ENCODE peak calls at places on chromosomes 6 and 20, in six cellular contexts. U is upper lobe of left lung; R is AG09319; O is GM20000; L is CD4-positive, alpha-beta T cell; N is mesothelial cell of epicardium. G is an unnamed sample.

GRCh38 chr6:134420638-134421181 is 102.8 kb upstream of the SGK1 start:
- DNase-seq in U (no peak), L (no peak), N (no peak), R (no peak), O (no peak), G (no peak)

GRCh38 chr6:11714116-11714797 is 64.3 kb downstream of the ADTRP start:
- DNase-seq in U (no peak), O (peak; percentile 32), L (no peak), N (no peak), R (no peak), G (no peak)

GRCh38 chr6:71531006-71531405 is 242.4 kb downstream of the OGFRL1 start:
- DNase-seq in N (no peak), L (no peak), O (no peak), U (no peak), R (peak; percentile 61), G (no peak)

GRCh38 chr6:28167068-28167467 is 25.4 kb downstream of the ZKSCAN8 start:
- DNase-seq in N (no peak), R (peak; percentile 34), O (no peak), L (no peak), U (no peak), G (no peak)

GRCh38 chr20:8512003-8512402 is 379.9 kb downstream of the PLCB1 start:
- DNase-seq in L (no peak), N (no peak), R (no peak), O (no peak), U (no peak), G (no peak)

GRCh38 chr6:16322666-16323312 is 84.4 kb downstream of the GMPR start:
- DNase-seq in U (peak; percentile 64), O (peak; percentile 87), N (no peak), R (no peak), L (peak; percentile 71), G (no peak)

GRCh38 chr6:86192123-86192522 is 549.4 kb upstream of the SYNCRIP start:
- DNase-seq in L (no peak), R (no peak), O (peak; percentile 4), U (no peak), N (no peak), G (no peak)

GRCh38 chr6:37540390-37540789 is 40.7 kb upstream of the CCDC167 start:
- DNase-seq in N (no peak), O (no peak), L (no peak), R (no peak), U (no peak), G (no peak)

GRCh38 chr20:58619847-58620431 is 31.1 kb upstream of the STX16 start:
- DNase-seq in U (peak; percentile 19), L (no peak), N (no peak), O (no peak), R (no peak), G (no peak)

GRCh38 chr20:63969851-63970713 is at the start of gene ZNF512B:
- DNase-seq in N (peak; percentile 64), L (peak; percentile 71), O (peak; percentile 95), U (peak; percentile 92), R (no peak), G (peak; percentile 41)

GRCh38 chr20:3470208-3470626 is 601 bp upstream of the ATRN start:
- DNase-seq in R (no peak), N (no peak), U (no peak), O (no peak), L (no peak), G (no peak)

GRCh38 chr6:81697564-81697963 is 54.9 kb downstream of the TENT5A start:
- DNase-seq in N (no peak), R (no peak), U (no peak), O (no peak), L (no peak), G (no peak)

GRCh38 chr20:219290-220115 is 7.6 kb upstream of the DEFB129 start:
- DNase-seq in N (no peak), U (no peak), O (peak; percentile 8), L (no peak), R (no peak), G (no peak)

GRCh38 chr20:31835977-31836852 is 9.2 kb downstream of the FOXS1 start:
- DNase-seq in L (no peak), R (peak; percentile 67), N (no peak), U (peak; percentile 88), O (peak; percentile 67), G (peak; percentile 29)

GRCh38 chr20:51492167-51493092 is 50.1 kb downstream of the NFATC2 start:
- DNase-seq in R (no peak), O (no peak), N (peak; percentile 70), U (peak; percentile 91), L (no peak), G (no peak)

GRCh38 chr6:21664263-21665081 is 70.9 kb downstream of the SOX4 start:
- DNase-seq in L (no peak), O (peak; percentile 30), U (peak; percentile 86), N (peak; percentile 35), R (no peak), G (no peak)

GRCh38 chr20:23366384-23366783 is 4.4 kb downstream of the GZF1 start:
- DNase-seq in O (peak; percentile 62), N (no peak), U (no peak), R (no peak), L (no peak), G (no peak)

GRCh38 chr6:131688286-131688685 is 12.9 kb downstream of the OR2A4 start:
- DNase-seq in U (no peak), N (no peak), L (no peak), R (peak; percentile 22), O (peak; percentile 18), G (no peak)

GRCh38 chr20:3390759-3391500 is 16.5 kb downstream of the DNAAF9 start:
- DNase-seq in L (no peak), O (no peak), U (no peak), N (no peak), R (no peak), G (no peak)

GRCh38 chr6:156400487-156400886 is 376.7 kb upstream of the ARID1B start:
- DNase-seq in R (no peak), N (no peak), U (no peak), O (no peak), L (no peak), G (no peak)

GRCh38 chr6:52667572-52667971 is 3.3 kb upstream of the TMEM14A start:
- DNase-seq in O (peak; percentile 34), L (no peak), R (no peak), N (no peak), U (no peak), G (no peak)

GRCh38 chr20:58691773-58692578 is 624 bp upstream of the NPEPL1 start:
- DNase-seq in O (no peak), R (no peak), U (peak; percentile 58), L (peak; percentile 32), N (no peak), G (no peak)

GRCh38 chr20:22248052-22248667 is 336.2 kb downstream of the FOXA2 start:
- DNase-seq in L (no peak), N (no peak), R (no peak), U (no peak), O (peak; percentile 8), G (no peak)

GRCh38 chr6:118903134-118903533 is 9.2 kb downstream of the ASF1A start:
- DNase-seq in U (no peak), R (no peak), O (no peak), L (no peak), N (no peak), G (no peak)

GRCh38 chr6:118905851-118906250 is 11.9 kb downstream of the ASF1A start:
- DNase-seq in N (no peak), L (no peak), R (no peak), U (no peak), O (no peak), G (no peak)

GRCh38 chr6:118902731-118903130 is 8.8 kb downstream of the ASF1A start:
- DNase-seq in U (no peak), R (no peak), N (no peak), L (no peak), O (no peak), G (no peak)

GRCh38 chr6:118905084-118905483 is 11.1 kb downstream of the ASF1A start:
- DNase-seq in O (no peak), R (no peak), U (no peak), N (no peak), L (no peak), G (no peak)

DNA sequence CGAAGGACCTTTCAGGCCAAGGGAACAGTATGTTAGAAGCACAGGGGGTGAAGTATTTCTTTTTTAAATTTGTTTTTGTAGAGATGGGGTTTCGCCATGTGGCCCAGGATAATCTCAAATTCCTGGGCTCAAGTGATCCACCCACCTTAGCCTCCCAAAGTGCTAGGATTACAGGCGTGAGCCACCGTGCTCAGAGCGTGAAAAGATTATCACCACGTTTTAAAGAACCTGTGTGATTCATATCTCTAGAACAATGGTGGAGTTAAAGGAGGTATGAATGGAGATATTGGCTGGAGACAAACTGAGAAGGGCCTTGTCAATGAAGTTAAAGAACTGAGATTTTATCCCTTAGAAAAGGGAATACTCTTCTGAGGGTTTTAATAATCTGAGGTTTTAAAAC is 9.7 kb downstream of the ASF1A start:
- DNase-seq in U (no peak), R (no peak), N (no peak), L (no peak), O (no peak), G (no peak)
- TF ChIP-seq CTCF in U (no peak), R (no peak), N (no peak), L (no peak), O (no peak), G (no peak)

GRCh38 chr6:87473419-87473903 is 687 bp downstream of the SLC35A1 start:
- DNase-seq in N (no peak), L (no peak), O (peak; percentile 30), U (no peak), R (peak; percentile 11), G (no peak)

GRCh38 chr6:87472525-87473418 is at the start of gene SLC35A1:
- DNase-seq in U (peak; percentile 98), O (peak; percentile 90), L (peak; percentile 86), R (peak; percentile 32), N (peak; percentile 67), G (peak; percentile 88)
- TF ChIP-seq CTCF in U (peak; percentile 32), O (no peak), L (no peak), R (no peak), N (peak; percentile 37), G (no peak)

GRCh38 chr6:110761371-110761770 is 53.9 kb downstream of the CDK19 start:
- DNase-seq in R (no peak), L (no peak), N (no peak), O (no peak), U (no peak), G (no peak)
- TF ChIP-seq CTCF in R (no peak), L (no peak), N (no peak), O (no peak), U (no peak), G (no peak)

GRCh38 chr6:148269386-148269785 is 73.3 kb upstream of the SASH1 start:
- DNase-seq in O (no peak), R (no peak), N (no peak), L (no peak), U (no peak), G (no peak)

GRCh38 chr6:148272084-148272483 is 70.6 kb upstream of the SASH1 start:
- DNase-seq in R (peak; percentile 89), U (no peak), O (no peak), L (no peak), N (no peak), G (no peak)

GRCh38 chr6:148272597-148272996 is 70.0 kb upstream of the SASH1 start:
- DNase-seq in U (no peak), O (no peak), N (no peak), L (no peak), R (no peak), G (no peak)

GRCh38 chr6:148274809-148275208 is 67.8 kb upstream of the SASH1 start:
- DNase-seq in U (no peak), L (no peak), R (no peak), O (no peak), N (no peak), G (no peak)

GRCh38 chr6:148273962-148274752 is 68.5 kb upstream of the SASH1 start:
- DNase-seq in U (no peak), O (no peak), N (no peak), L (no peak), R (no peak), G (no peak)
- TF ChIP-seq CTCF in U (no peak), O (no peak), N (no peak), L (no peak), R (peak; percentile 6), G (no peak)

G was measured in activated B cell treated with CpG ODN at 0.5 μM for 24 hours.